ENCODE peak calls at places on chromosome 14, in six cellular contexts. D is pancreas, O is GM04503, U is cardiac fibroblast, B is MG63, R is GM13977. Y is an unnamed sample.

GRCh38 chr14:56120091-56120632 is 2.0 kb downstream of the PELI2 start:
- DNase-seq in B (no peak), U (peak), D (no peak), R (no peak), O (no peak), Y (no peak)

GRCh38 chr14:50920482-50921225 is 23.6 kb downstream of the PYGL start:
- DNase-seq in O (peak), D (no peak), R (no peak), B (no peak), U (peak), Y (no peak)

GRCh38 chr14:101126376-101127130 is 223.0 kb upstream of the RTL1 start:
- DNase-seq in R (no peak), D (peak), B (no peak), O (no peak), U (no peak), Y (no peak)

GRCh38 chr14:21039059-21039422 is 3.1 kb upstream of the RNASE7 start:
- DNase-seq in D (peak), R (no peak), U (peak), B (peak), O (no peak), Y (no peak)

GRCh38 chr14:68283378-68284123 is 464.0 kb downstream of the RAD51B start:
- DNase-seq in R (no peak), O (no peak), U (no peak), B (no peak), D (peak), Y (peak)

GRCh38 chr14:91412939-91413338 is 4.7 kb downstream of the CCDC88C start:
- DNase-seq in O (no peak), D (no peak), B (no peak), U (no peak), R (no peak), Y (no peak)

GRCh38 chr14:56555921-56556570 is 23.6 kb upstream of the TMEM260 start:
- DNase-seq in B (no peak), R (peak), D (no peak), O (no peak), U (peak), Y (no peak)

GRCh38 chr14:77278461-77279230 is 7.6 kb upstream of the NGB start:
- DNase-seq in U (no peak), D (peak), B (no peak), O (no peak), R (no peak), Y (no peak)

GRCh38 chr14:50943261-50943942 is 881 bp downstream of the PYGL start:
- DNase-seq in B (no peak), R (no peak), O (no peak), U (peak), D (peak), Y (no peak)

GRCh38 chr14:63454863-63455622 is 88.1 kb downstream of the PPP2R5E start:
- DNase-seq in O (peak), D (no peak), B (peak), U (peak), R (no peak), Y (no peak)

GRCh38 chr14:100834441-100835277 is 8.7 kb downstream of the MEG3 start:
- DNase-seq in B (no peak), O (no peak), R (no peak), D (peak), U (no peak), Y (no peak)

GRCh38 chr14:106204063-106204462 is 677.7 kb downstream of the TMEM121 start:
- DNase-seq in U (no peak), D (peak), R (no peak), O (no peak), B (no peak), Y (no peak)

GRCh38 chr14:61489527-61489926 is 168.1 kb downstream of the PRKCH start:
- DNase-seq in D (no peak), R (no peak), U (no peak), B (no peak), O (no peak), Y (no peak)

GRCh38 chr14:78327426-78328210 is 157.4 kb downstream of the NRXN3 start:
- DNase-seq in O (no peak), U (no peak), R (no peak), D (no peak), B (no peak), Y (no peak)

GRCh38 chr14:33676135-33676566 is 274.7 kb downstream of the EGLN3 start:
- DNase-seq in R (no peak), U (peak), D (peak), B (peak), O (no peak), Y (no peak)

GRCh38 chr14:104383931-104384775 is 195.4 kb upstream of the C14orf180 start:
- DNase-seq in R (no peak), D (peak), U (no peak), O (no peak), B (no peak), Y (no peak)

GRCh38 chr14:24052656-24053547 is 1.1 kb downstream of the CARMIL3 start:
- DNase-seq in D (no peak), O (no peak), R (peak), B (no peak), U (no peak), Y (no peak)

GRCh38 chr14:90649096-90649495 is 167.1 kb downstream of the TTC7B start:
- DNase-seq in B (peak), D (no peak), U (peak), O (no peak), R (no peak), Y (no peak)

GRCh38 chr14:74642011-74642410 is 30.0 kb upstream of the LTBP2 start:
- DNase-seq in B (no peak), U (peak), D (no peak), R (no peak), O (no peak), Y (no peak)

Y was measured in GM06990.